ENCODE peak calls at places on chromosomes 1 and 21, in ten cellular contexts. One of them, this sample, is unnamed.

GRCh38 chr1:89692601-89693503 is 59.9 kb downstream of the LRRC8C start:
- DNase-seq in epithelial cell of esophagus: no peak
- DNase-seq in suprapubic skin: no peak
- DNase-seq in neural progenitor cell: no peak
- DNase-seq in GM12865: peak; percentile 69
- DNase-seq in mammary epithelial cell: no peak
- DNase-seq in endodermal cell: no peak
- DNase-seq in HFF-Myc: no peak
- DNase-seq in A549: peak; percentile 18
- DNase-seq in AG09309: no peak
- DNase-seq in this sample: no peak

GRCh38 chr1:225428879-225429455 is 1.1 kb upstream of the LBR start:
- DNase-seq in neural progenitor cell: no peak
- DNase-seq in AG09309: no peak
- DNase-seq in epithelial cell of esophagus: no peak
- DNase-seq in A549: no peak
- DNase-seq in suprapubic skin: no peak
- DNase-seq in GM12865: no peak
- DNase-seq in mammary epithelial cell: no peak
- DNase-seq in HFF-Myc: no peak
- DNase-seq in endodermal cell: no peak
- DNase-seq in this sample: no peak

GRCh38 chr1:95770596-95770995 is 536.6 kb downstream of the RWDD3 start:
- DNase-seq in mammary epithelial cell: no peak
- DNase-seq in neural progenitor cell: no peak
- DNase-seq in AG09309: no peak
- DNase-seq in HFF-Myc: no peak
- DNase-seq in epithelial cell of esophagus: no peak
- DNase-seq in GM12865: no peak
- DNase-seq in endodermal cell: no peak
- DNase-seq in A549: no peak
- DNase-seq in suprapubic skin: no peak
- DNase-seq in this sample: no peak

GRCh38 chr1:2290171-2290578 is 62.1 kb downstream of the SKI start:
- DNase-seq in HFF-Myc: no peak
- DNase-seq in A549: no peak
- DNase-seq in AG09309: no peak
- DNase-seq in epithelial cell of esophagus: no peak
- DNase-seq in GM12865: no peak
- DNase-seq in endodermal cell: no peak
- DNase-seq in neural progenitor cell: no peak
- DNase-seq in suprapubic skin: no peak
- DNase-seq in mammary epithelial cell: no peak
- DNase-seq in this sample: no peak

GRCh38 chr1:2231667-2232254 is 3.6 kb downstream of the SKI start:
- DNase-seq in GM12865: no peak
- DNase-seq in epithelial cell of esophagus: peak; percentile 88
- DNase-seq in A549: peak; percentile 35
- DNase-seq in endodermal cell: peak; percentile 87
- DNase-seq in HFF-Myc: no peak
- DNase-seq in mammary epithelial cell: peak; percentile 82
- DNase-seq in AG09309: peak; percentile 42
- DNase-seq in suprapubic skin: no peak
- DNase-seq in neural progenitor cell: peak; percentile 75
- DNase-seq in this sample: peak; percentile 97

GRCh38 chr1:229011022-229011421 is 259.9 kb upstream of the RAB4A start:
- DNase-seq in neural progenitor cell: no peak
- DNase-seq in mammary epithelial cell: no peak
- DNase-seq in HFF-Myc: no peak
- DNase-seq in endodermal cell: no peak
- DNase-seq in A549: no peak
- DNase-seq in epithelial cell of esophagus: no peak
- DNase-seq in AG09309: no peak
- DNase-seq in GM12865: no peak
- DNase-seq in suprapubic skin: no peak
- DNase-seq in this sample: no peak

GRCh38 chr1:20588634-20589225 is at the start of gene CDA:
- DNase-seq in epithelial cell of esophagus: peak; percentile 76
- DNase-seq in HFF-Myc: no peak
- DNase-seq in GM12865: no peak
- DNase-seq in neural progenitor cell: no peak
- DNase-seq in mammary epithelial cell: peak; percentile 92
- DNase-seq in AG09309: no peak
- DNase-seq in A549: peak; percentile 68
- DNase-seq in endodermal cell: peak; percentile 92
- DNase-seq in suprapubic skin: no peak
- DNase-seq in this sample: no peak

GRCh38 chr21:35202431-35202830 is 153.3 kb upstream of the RUNX1 start:
- DNase-seq in suprapubic skin: no peak
- DNase-seq in neural progenitor cell: no peak
- DNase-seq in A549: no peak
- DNase-seq in endodermal cell: no peak
- DNase-seq in epithelial cell of esophagus: no peak
- DNase-seq in HFF-Myc: no peak
- DNase-seq in GM12865: no peak
- DNase-seq in mammary epithelial cell: peak; percentile 57
- DNase-seq in AG09309: no peak
- DNase-seq in this sample: no peak

GRCh38 chr1:154870117-154870571 is at the start of gene KCNN3:
- DNase-seq in A549: peak; percentile 88
- DNase-seq in HFF-Myc: peak; percentile 50
- DNase-seq in epithelial cell of esophagus: peak; percentile 90
- DNase-seq in neural progenitor cell: peak; percentile 98
- DNase-seq in GM12865: peak; percentile 96
- DNase-seq in suprapubic skin: peak; percentile 92
- DNase-seq in AG09309: no peak
- DNase-seq in mammary epithelial cell: peak; percentile 87
- DNase-seq in endodermal cell: peak; percentile 99
- DNase-seq in this sample: peak; percentile 90

GRCh38 chr1:9211291-9211811 is 23.2 kb upstream of the H6PD start:
- DNase-seq in epithelial cell of esophagus: no peak
- DNase-seq in AG09309: no peak
- DNase-seq in GM12865: no peak
- DNase-seq in endodermal cell: no peak
- DNase-seq in mammary epithelial cell: no peak
- DNase-seq in neural progenitor cell: no peak
- DNase-seq in HFF-Myc: no peak
- DNase-seq in suprapubic skin: no peak
- DNase-seq in A549: no peak
- DNase-seq in this sample: no peak

GRCh38 chr1:172662464-172663109 is 3.7 kb downstream of the FASLG start:
- DNase-seq in neural progenitor cell: no peak
- DNase-seq in GM12865: peak; percentile 73
- DNase-seq in mammary epithelial cell: peak; percentile 80
- DNase-seq in epithelial cell of esophagus: peak; percentile 77
- DNase-seq in HFF-Myc: peak; percentile 78
- DNase-seq in endodermal cell: no peak
- DNase-seq in AG09309: peak; percentile 53
- DNase-seq in A549: no peak
- DNase-seq in suprapubic skin: no peak
- DNase-seq in this sample: no peak

GRCh38 chr1:215459136-215459535 is 108.0 kb upstream of the KCTD3 start:
- DNase-seq in endodermal cell: no peak
- DNase-seq in HFF-Myc: no peak
- DNase-seq in suprapubic skin: no peak
- DNase-seq in neural progenitor cell: peak; percentile 4
- DNase-seq in epithelial cell of esophagus: no peak
- DNase-seq in AG09309: no peak
- DNase-seq in A549: no peak
- DNase-seq in mammary epithelial cell: peak; percentile 21
- DNase-seq in GM12865: no peak
- DNase-seq in this sample: no peak

GRCh38 chr21:45296638-45297037 is 8.9 kb upstream of the POFUT2 start:
- DNase-seq in mammary epithelial cell: no peak
- DNase-seq in neural progenitor cell: no peak
- DNase-seq in HFF-Myc: no peak
- DNase-seq in GM12865: no peak
- DNase-seq in A549: no peak
- DNase-seq in suprapubic skin: no peak
- DNase-seq in AG09309: no peak
- DNase-seq in endodermal cell: no peak
- DNase-seq in epithelial cell of esophagus: no peak
- DNase-seq in this sample: no peak

GRCh38 chr1:5917591-5918274 is 74.5 kb downstream of the NPHP4 start:
- DNase-seq in GM12865: no peak
- DNase-seq in neural progenitor cell: no peak
- DNase-seq in endodermal cell: no peak
- DNase-seq in suprapubic skin: peak; percentile 24
- DNase-seq in mammary epithelial cell: peak; percentile 5
- DNase-seq in A549: no peak
- DNase-seq in AG09309: no peak
- DNase-seq in HFF-Myc: no peak
- DNase-seq in epithelial cell of esophagus: peak; percentile 19
- DNase-seq in this sample: peak; percentile 26

GRCh38 chr1:222012816-222013215 is 270.9 kb upstream of the DUSP10 start:
- DNase-seq in neural progenitor cell: no peak
- DNase-seq in A549: no peak
- DNase-seq in suprapubic skin: no peak
- DNase-seq in endodermal cell: no peak
- DNase-seq in epithelial cell of esophagus: no peak
- DNase-seq in AG09309: no peak
- DNase-seq in GM12865: no peak
- DNase-seq in HFF-Myc: no peak
- DNase-seq in mammary epithelial cell: no peak
- DNase-seq in this sample: no peak

GRCh38 chr1:79501153-79501552 is 494.6 kb upstream of the ADGRL4 start:
- DNase-seq in GM12865: no peak
- DNase-seq in epithelial cell of esophagus: no peak
- DNase-seq in suprapubic skin: no peak
- DNase-seq in AG09309: no peak
- DNase-seq in endodermal cell: no peak
- DNase-seq in mammary epithelial cell: no peak
- DNase-seq in neural progenitor cell: no peak
- DNase-seq in HFF-Myc: no peak
- DNase-seq in A549: no peak
- DNase-seq in this sample: no peak

GRCh38 chr21:42031241-42031640 is 21.1 kb upstream of the ZBTB21 start:
- DNase-seq in mammary epithelial cell: no peak
- DNase-seq in A549: no peak
- DNase-seq in GM12865: no peak
- DNase-seq in endodermal cell: no peak
- DNase-seq in epithelial cell of esophagus: no peak
- DNase-seq in suprapubic skin: no peak
- DNase-seq in AG09309: no peak
- DNase-seq in HFF-Myc: no peak
- DNase-seq in neural progenitor cell: no peak
- DNase-seq in this sample: no peak

GRCh38 chr1:117166076-117166475 is 44.5 kb upstream of the TRIM45 start:
- DNase-seq in AG09309: peak; percentile 63
- DNase-seq in HFF-Myc: no peak
- DNase-seq in A549: peak; percentile 58
- DNase-seq in epithelial cell of esophagus: peak; percentile 90
- DNase-seq in suprapubic skin: no peak
- DNase-seq in endodermal cell: no peak
- DNase-seq in mammary epithelial cell: peak; percentile 77
- DNase-seq in neural progenitor cell: no peak
- DNase-seq in GM12865: no peak
- DNase-seq in this sample: no peak

GRCh38 chr1:201748331-201748730 is 80.6 kb upstream of the IPO9 start:
- DNase-seq in mammary epithelial cell: peak; percentile 64
- DNase-seq in endodermal cell: peak; percentile 59
- DNase-seq in HFF-Myc: no peak
- DNase-seq in GM12865: no peak
- DNase-seq in neural progenitor cell: peak; percentile 79
- DNase-seq in A549: peak; percentile 43
- DNase-seq in epithelial cell of esophagus: peak; percentile 67
- DNase-seq in suprapubic skin: no peak
- DNase-seq in AG09309: peak; percentile 88
- DNase-seq in this sample: no peak

GRCh38 chr1:185373813-185374524 is 56.9 kb upstream of the IVNS1ABP start:
- DNase-seq in neural progenitor cell: no peak
- DNase-seq in HFF-Myc: no peak
- DNase-seq in AG09309: no peak
- DNase-seq in GM12865: no peak
- DNase-seq in epithelial cell of esophagus: peak; percentile 53
- DNase-seq in endodermal cell: no peak
- DNase-seq in mammary epithelial cell: peak; percentile 65
- DNase-seq in suprapubic skin: no peak
- DNase-seq in A549: no peak
- DNase-seq in this sample: no peak

GRCh38 chr1:94690033-94690712 is 130.0 kb upstream of the SLC44A3 start:
- DNase-seq in epithelial cell of esophagus: no peak
- DNase-seq in neural progenitor cell: no peak
- DNase-seq in AG09309: peak; percentile 93
- DNase-seq in suprapubic skin: no peak
- DNase-seq in mammary epithelial cell: no peak
- DNase-seq in HFF-Myc: no peak
- DNase-seq in A549: no peak
- DNase-seq in endodermal cell: peak; percentile 10
- DNase-seq in GM12865: no peak
- DNase-seq in this sample: no peak

GRCh38 chr1:213931804-213932203 is 56.0 kb upstream of the PROX1 start:
- DNase-seq in mammary epithelial cell: no peak
- DNase-seq in A549: no peak
- DNase-seq in AG09309: no peak
- DNase-seq in epithelial cell of esophagus: no peak
- DNase-seq in suprapubic skin: no peak
- DNase-seq in neural progenitor cell: peak; percentile 42
- DNase-seq in GM12865: no peak
- DNase-seq in HFF-Myc: no peak
- DNase-seq in endodermal cell: peak; percentile 78
- DNase-seq in this sample: no peak
- TF ChIP-seq CTCF in mammary epithelial cell: no peak
- TF ChIP-seq CTCF in A549: no peak
- TF ChIP-seq CTCF in AG09309: no peak
- TF ChIP-seq CTCF in epithelial cell of esophagus: no peak
- TF ChIP-seq CTCF in suprapubic skin: no peak
- TF ChIP-seq CTCF in neural progenitor cell: peak; percentile 49
- TF ChIP-seq CTCF in GM12865: no peak
- TF ChIP-seq CTCF in HFF-Myc: no peak
- TF ChIP-seq CTCF in endodermal cell: peak; percentile 70
- TF ChIP-seq CTCF in this sample: no peak

GRCh38 chr1:51240096-51240495 is 4.0 kb downstream of the RNF11 start:
- DNase-seq in AG09309: no peak
- DNase-seq in mammary epithelial cell: no peak
- DNase-seq in epithelial cell of esophagus: no peak
- DNase-seq in suprapubic skin: no peak
- DNase-seq in HFF-Myc: no peak
- DNase-seq in A549: no peak
- DNase-seq in endodermal cell: peak; percentile 36
- DNase-seq in GM12865: no peak
- DNase-seq in neural progenitor cell: peak; percentile 45
- DNase-seq in this sample: no peak
- H3K4me3 ChIP-seq in AG09309: no peak overlapping the region
- H3K4me3 ChIP-seq in mammary epithelial cell: no peak overlapping the region
- H3K4me3 ChIP-seq in epithelial cell of esophagus: no peak overlapping the region
- H3K4me3 ChIP-seq in suprapubic skin: no peak overlapping the region
- H3K4me3 ChIP-seq in HFF-Myc: no peak overlapping the region
- H3K4me3 ChIP-seq in A549: no peak overlapping the region
- H3K4me3 ChIP-seq in endodermal cell: peak overlapping the region; percentile 15
- H3K4me3 ChIP-seq in GM12865: no peak overlapping the region
- H3K4me3 ChIP-seq in neural progenitor cell: no peak overlapping the region
- H3K4me3 ChIP-seq in this sample: no peak overlapping the region

GRCh38 chr21:39022901-39023693 is 160.2 kb downstream of the PSMG1 start:
- DNase-seq in epithelial cell of esophagus: no peak
- DNase-seq in neural progenitor cell: no peak
- DNase-seq in A549: no peak
- DNase-seq in endodermal cell: peak; percentile 72
- DNase-seq in suprapubic skin: no peak
- DNase-seq in mammary epithelial cell: no peak
- DNase-seq in HFF-Myc: no peak
- DNase-seq in AG09309: no peak
- DNase-seq in GM12865: no peak
- DNase-seq in this sample: no peak
- TF ChIP-seq CTCF in epithelial cell of esophagus: peak; percentile 13
- TF ChIP-seq CTCF in neural progenitor cell: peak; percentile 43
- TF ChIP-seq CTCF in A549: no peak
- TF ChIP-seq CTCF in endodermal cell: peak; percentile 74
- TF ChIP-seq CTCF in suprapubic skin: no peak
- TF ChIP-seq CTCF in mammary epithelial cell: peak; percentile 35
- TF ChIP-seq CTCF in HFF-Myc: no peak
- TF ChIP-seq CTCF in AG09309: no peak
- TF ChIP-seq CTCF in GM12865: no peak
- TF ChIP-seq CTCF in this sample: no peak

GRCh38 chr1:236015539-236015938 is 49.4 kb downstream of the NID1 start:
- DNase-seq in GM12865: no peak
- DNase-seq in A549: no peak
- DNase-seq in neural progenitor cell: no peak
- DNase-seq in HFF-Myc: no peak
- DNase-seq in epithelial cell of esophagus: no peak
- DNase-seq in mammary epithelial cell: no peak
- DNase-seq in AG09309: no peak
- DNase-seq in suprapubic skin: no peak
- DNase-seq in endodermal cell: no peak
- DNase-seq in this sample: no peak
- H3K4me3 ChIP-seq in GM12865: no peak overlapping the region
- H3K4me3 ChIP-seq in A549: no peak overlapping the region
- H3K4me3 ChIP-seq in neural progenitor cell: no peak overlapping the region
- H3K4me3 ChIP-seq in HFF-Myc: no peak overlapping the region
- H3K4me3 ChIP-seq in epithelial cell of esophagus: no peak overlapping the region
- H3K4me3 ChIP-seq in mammary epithelial cell: no peak overlapping the region
- H3K4me3 ChIP-seq in AG09309: no peak overlapping the region
- H3K4me3 ChIP-seq in suprapubic skin: no peak overlapping the region
- H3K4me3 ChIP-seq in endodermal cell: no peak overlapping the region
- H3K4me3 ChIP-seq in this sample: no peak overlapping the region

This sample was measured in coronary artery.